ENCODE peak calls at places on chromosomes 6 and 20, in seven cellular contexts. X is cardiac muscle cell, R is heart left ventricle, Y is HCT116, F is BE2C, Z is fibroblast of mammary gland, A is fibroblast of lung. U is an unnamed sample.

GRCh38 chr20:24490598-24490997 is 21.2 kb downstream of the SYNDIG1 start:
- DNase-seq in X (no peak), R (no peak), Y (no peak), F (no peak), Z (no peak), A (no peak), U (no peak)

GRCh38 chr6:157194643-157195042 is 128.7 kb downstream of the TMEM242 start:
- DNase-seq in X (no peak), R (no peak), Y (no peak), F (no peak), Z (peak; percentile 26), A (peak; percentile 27), U (no peak)

GRCh38 chr6:47034919-47035318 is 7.2 kb downstream of the ADGRF1 start:
- DNase-seq in X (peak; percentile 76), R (no peak), Y (peak; percentile 93), F (no peak), Z (peak; percentile 80), A (peak; percentile 84), U (peak; percentile 100)

GRCh38 chr6:26183237-26183580 is 96.0 kb downstream of the HFE start:
- DNase-seq in X (no peak), R (no peak), Y (no peak), F (no peak), Z (no peak), A (no peak), U (no peak)

GRCh38 chr20:8373579-8373978 is 241.5 kb downstream of the PLCB1 start:
- DNase-seq in X (no peak), R (no peak), Y (no peak), F (no peak), Z (no peak), A (no peak), U (no peak)

GRCh38 chr6:22383016-22383415 is 86.2 kb upstream of the PRL start:
- DNase-seq in X (no peak), R (no peak), Y (no peak), F (no peak), Z (peak; percentile 37), A (no peak), U (no peak)

GRCh38 chr20:64104667-64105451 is 2.5 kb downstream of the NPBWR2 start:
- DNase-seq in X (no peak), R (no peak), Y (no peak), F (peak; percentile 7), Z (no peak), A (no peak), U (no peak)

GRCh38 chr6:125230674-125231073 is 71.1 kb downstream of the HDDC2 start:
- DNase-seq in X (no peak), R (no peak), Y (no peak), F (no peak), Z (no peak), A (no peak), U (no peak)

GRCh38 chr6:128759901-128760300 is 123.0 kb upstream of the LAMA2 start:
- DNase-seq in X (no peak), R (no peak), Y (no peak), F (no peak), Z (no peak), A (no peak), U (no peak)

GRCh38 chr6:1597924-1598323 is 11.8 kb upstream of the FOXC1 start:
- DNase-seq in X (no peak), R (no peak), Y (no peak), F (no peak), Z (peak; percentile 74), A (peak; percentile 84), U (no peak)

GRCh38 chr20:19260412-19261090 is 48.1 kb downstream of the SLC24A3 start:
- DNase-seq in X (no peak), R (no peak), Y (no peak), F (no peak), Z (peak; percentile 50), A (no peak), U (no peak)

GRCh38 chr6:10449751-10450150 is 34.9 kb upstream of the TFAP2A start:
- DNase-seq in X (no peak), R (no peak), Y (no peak), F (no peak), Z (no peak), A (no peak), U (no peak)

GRCh38 chr6:133757330-133757729 is 131.6 kb upstream of the TCF21 start:
- DNase-seq in X (no peak), R (no peak), Y (no peak), F (no peak), Z (peak; percentile 62), A (peak; percentile 52), U (no peak)

GRCh38 chr6:40804905-40805304 is 217.7 kb upstream of the LRFN2 start:
- DNase-seq in X (no peak), R (no peak), Y (no peak), F (no peak), Z (no peak), A (no peak), U (no peak)

GRCh38 chr20:32830437-32830836 is 10.7 kb downstream of the MAPRE1 start:
- DNase-seq in X (no peak), R (no peak), Y (no peak), F (no peak), Z (peak; percentile 64), A (peak; percentile 53), U (no peak)

GRCh38 chr6:119197271-119197670 is 118.8 kb upstream of the FAM184A start:
- DNase-seq in X (no peak), R (no peak), Y (no peak), F (no peak), Z (peak; percentile 18), A (no peak), U (no peak)

GRCh38 chr20:18223399-18223798 is 64.9 kb upstream of the ZNF133 start:
- DNase-seq in X (no peak), R (no peak), Y (no peak), F (no peak), Z (no peak), A (no peak), U (no peak)

GRCh38 chr20:3560578-3560977 is 89.8 kb downstream of the ATRN start:
- DNase-seq in X (no peak), R (no peak), Y (no peak), F (no peak), Z (peak; percentile 33), A (peak; percentile 23), U (no peak)

GRCh38 chr6:82363368-82364086 is at the start of gene TPBG:
- DNase-seq in X (peak; percentile 79), R (peak; percentile 45), Y (peak; percentile 47), F (peak; percentile 43), Z (peak; percentile 93), A (peak; percentile 56), U (peak; percentile 54)

GRCh38 chr6:71707059-71707458 is 179.3 kb upstream of the RIMS1 start:
- DNase-seq in X (no peak), R (no peak), Y (no peak), F (no peak), Z (no peak), A (no peak), U (no peak)

GRCh38 chr20:9945406-9945805 is 89.4 kb upstream of the ANKEF1 start:
- DNase-seq in X (no peak), R (no peak), Y (peak; percentile 57), F (no peak), Z (peak; percentile 9), A (peak; percentile 19), U (no peak)

DNA sequence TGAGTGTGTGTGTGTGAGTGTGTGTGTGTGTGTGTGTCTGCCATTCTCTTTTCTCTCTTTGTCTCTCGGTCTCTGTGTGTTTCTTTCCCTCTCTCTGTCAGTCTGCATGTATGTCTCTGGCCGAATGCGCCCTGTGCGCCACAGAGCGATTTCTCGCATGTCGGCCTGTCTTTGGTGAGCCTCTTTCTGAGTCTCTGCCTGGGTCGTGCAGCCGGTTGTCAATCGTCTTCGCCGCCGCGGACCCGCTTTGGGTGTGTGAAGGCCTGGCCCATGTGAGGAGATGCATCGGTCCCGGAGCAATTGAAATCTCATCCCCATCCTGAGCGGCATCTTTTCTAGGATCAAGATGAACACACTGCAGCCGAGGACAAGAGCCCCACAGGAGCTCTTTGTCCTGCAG is 1567.2 kb upstream of the DEFB115 start:
- DNase-seq in X (no peak), R (no peak), Y (no peak), F (no peak), Z (no peak), A (no peak), U (no peak)
- H3K4me3 ChIP-seq in X (no peak overlapping the region), R (no peak overlapping the region), Y (no peak overlapping the region), F (no peak overlapping the region), Z (no peak overlapping the region), A (no peak overlapping the region), U (no peak overlapping the region)

GRCh38 chr20:49910340-49910706 is 5.0 kb downstream of the SPATA2 start:
- DNase-seq in X (no peak), R (no peak), Y (no peak), F (no peak), Z (no peak), A (no peak), U (no peak)

GRCh38 chr20:49906615-49907154 is 8.6 kb downstream of the SPATA2 start:
- DNase-seq in X (no peak), R (no peak), Y (no peak), F (no peak), Z (no peak), A (no peak), U (no peak)

GRCh38 chr20:49907405-49908257 is 7.7 kb downstream of the SPATA2 start:
- DNase-seq in X (no peak), R (peak; percentile 49), Y (no peak), F (no peak), Z (no peak), A (no peak), U (no peak)

GRCh38 chr20:49908258-49908565 is 7.1 kb downstream of the SPATA2 start:
- DNase-seq in X (no peak), R (no peak), Y (no peak), F (no peak), Z (no peak), A (no peak), U (no peak)

GRCh38 chr20:49909499-49910339 is 5.6 kb downstream of the SPATA2 start:
- DNase-seq in X (peak; percentile 69), R (peak; percentile 71), Y (no peak), F (peak; percentile 50), Z (no peak), A (no peak), U (no peak)
- TF ChIP-seq CTCF in X (peak; percentile 9), R (peak; percentile 47), Y (peak; percentile 33), F (peak; percentile 57), Z (peak; percentile 6), A (peak; percentile 11), U (peak; percentile 52)

GRCh38 chr6:35305117-35305516 is 7.5 kb downstream of the DEF6 start:
- DNase-seq in X (no peak), R (no peak), Y (no peak), F (no peak), Z (no peak), A (no peak), U (no peak)

GRCh38 chr6:35300848-35301247 is 3.2 kb downstream of the DEF6 start:
- DNase-seq in X (no peak), R (no peak), Y (no peak), F (no peak), Z (no peak), A (no peak), U (no peak)

GRCh38 chr6:35299674-35300073 is 2.1 kb downstream of the DEF6 start:
- DNase-seq in X (no peak), R (no peak), Y (no peak), F (no peak), Z (no peak), A (no peak), U (no peak)

GRCh38 chr6:35304299-35304698 is 6.7 kb downstream of the DEF6 start:
- DNase-seq in X (no peak), R (no peak), Y (no peak), F (no peak), Z (no peak), A (no peak), U (no peak)

GRCh38 chr6:35302604-35303218 is 5.1 kb downstream of the DEF6 start:
- DNase-seq in X (peak; percentile 46), R (peak; percentile 57), Y (peak; percentile 31), F (no peak), Z (peak; percentile 7), A (peak; percentile 12), U (no peak)
- H3K4me3 ChIP-seq in X (no peak overlapping the region), R (no peak overlapping the region), Y (no peak overlapping the region), F (no peak overlapping the region), Z (no peak overlapping the region), A (no peak overlapping the region), U (no peak overlapping the region)

GRCh38 chr6:142478117-142478516 is 176.3 kb downstream of the ADGRG6 start:
- DNase-seq in X (no peak), R (no peak), Y (peak; percentile 48), F (peak; percentile 20), Z (peak; percentile 69), A (peak; percentile 28), U (no peak)
- TF ChIP-seq CTCF in X (no peak), R (no peak), Y (no peak), F (no peak), Z (no peak), A (no peak), U (no peak)

U was measured in astrocyte of the cerebellum.